ENCODE peak calls at places on chromosomes 7 and 10, in five cellular contexts. One of them, this sample, is unnamed. For H3K4me1, the result is how much of the 10 kb centered on the place peaks cover.

GRCh38 chr10:70913546-70914240 is 25.3 kb upstream of the PCBD1 start:
- DNase-seq in small intestine: no peak
- DNase-seq in Panc1: no peak
- DNase-seq in spleen: peak
- DNase-seq in left lung: peak
- DNase-seq in this sample: no peak

GRCh38 chr10:122814493-122814892 is 31.2 kb downstream of the CUZD1 start:
- DNase-seq in small intestine: no peak
- DNase-seq in Panc1: no peak
- DNase-seq in spleen: no peak
- DNase-seq in left lung: no peak
- DNase-seq in this sample: no peak

GRCh38 chr7:11203688-11204087 is 230.0 kb downstream of the PHF14 start:
- DNase-seq in small intestine: no peak
- DNase-seq in Panc1: no peak
- DNase-seq in spleen: no peak
- DNase-seq in left lung: no peak
- DNase-seq in this sample: no peak

GRCh38 chr7:130669051-130669700 is 628 bp upstream of the COPG2 start:
- DNase-seq in small intestine: no peak
- DNase-seq in Panc1: no peak
- DNase-seq in spleen: no peak
- DNase-seq in left lung: no peak
- DNase-seq in this sample: no peak

GRCh38 chr7:130649004-130649790 is 19.4 kb downstream of the COPG2 start:
- DNase-seq in small intestine: no peak
- DNase-seq in Panc1: no peak
- DNase-seq in spleen: no peak
- DNase-seq in left lung: no peak
- DNase-seq in this sample: no peak

GRCh38 chr10:62308101-62308500 is 39.5 kb upstream of the RTKN2 start:
- DNase-seq in small intestine: no peak
- DNase-seq in Panc1: no peak
- DNase-seq in spleen: no peak
- DNase-seq in left lung: no peak
- DNase-seq in this sample: no peak

GRCh38 chr7:51352174-51353145 is 35.9 kb upstream of the COBL start:
- DNase-seq in small intestine: no peak
- DNase-seq in Panc1: no peak
- DNase-seq in spleen: no peak
- DNase-seq in left lung: no peak
- DNase-seq in this sample: no peak

GRCh38 chr10:17640331-17640816 is 3.6 kb upstream of the STAM start:
- DNase-seq in small intestine: no peak
- DNase-seq in Panc1: no peak
- DNase-seq in spleen: no peak
- DNase-seq in left lung: no peak
- DNase-seq in this sample: no peak

GRCh38 chr7:27046854-27047549 is 48.8 kb downstream of the HOXA1 start:
- DNase-seq in small intestine: no peak
- DNase-seq in Panc1: peak
- DNase-seq in spleen: no peak
- DNase-seq in left lung: no peak
- DNase-seq in this sample: peak

GRCh38 chr10:119505131-119505551 is 37.4 kb downstream of the RGS10 start:
- DNase-seq in small intestine: no peak
- DNase-seq in Panc1: no peak
- DNase-seq in spleen: no peak
- DNase-seq in left lung: no peak
- DNase-seq in this sample: no peak
- H3K4me1 ChIP-seq in small intestine: under half
- H3K4me1 ChIP-seq in Panc1: under half
- H3K4me1 ChIP-seq in spleen: under half
- H3K4me1 ChIP-seq in left lung: under half
- H3K4me1 ChIP-seq in this sample: under half

GRCh38 chr10:80296942-80297341 is 7.5 kb upstream of the MAT1A start:
- DNase-seq in small intestine: no peak
- DNase-seq in Panc1: no peak
- DNase-seq in spleen: no peak
- DNase-seq in left lung: no peak
- DNase-seq in this sample: no peak
- H3K4me1 ChIP-seq in small intestine: under half
- H3K4me1 ChIP-seq in Panc1: under half
- H3K4me1 ChIP-seq in spleen: under half
- H3K4me1 ChIP-seq in left lung: under half
- H3K4me1 ChIP-seq in this sample: under half

GRCh38 chr10:45373783-45374450 is at the start of gene ALOX5:
- DNase-seq in small intestine: peak
- DNase-seq in Panc1: no peak
- DNase-seq in spleen: peak
- DNase-seq in left lung: peak
- DNase-seq in this sample: peak

GRCh38 chr10:45373003-45373782 is 823 bp upstream of the ALOX5 start:
- DNase-seq in small intestine: no peak
- DNase-seq in Panc1: no peak
- DNase-seq in spleen: peak
- DNase-seq in left lung: peak
- DNase-seq in this sample: no peak

GRCh38 chr10:45375716-45376231 is 1.8 kb downstream of the ALOX5 start:
- DNase-seq in small intestine: no peak
- DNase-seq in Panc1: no peak
- DNase-seq in spleen: peak
- DNase-seq in left lung: no peak
- DNase-seq in this sample: no peak

GRCh38 chr10:45375101-45375500 is 1.1 kb downstream of the ALOX5 start:
- DNase-seq in small intestine: no peak
- DNase-seq in Panc1: no peak
- DNase-seq in spleen: peak
- DNase-seq in left lung: no peak
- DNase-seq in this sample: no peak

DNA sequence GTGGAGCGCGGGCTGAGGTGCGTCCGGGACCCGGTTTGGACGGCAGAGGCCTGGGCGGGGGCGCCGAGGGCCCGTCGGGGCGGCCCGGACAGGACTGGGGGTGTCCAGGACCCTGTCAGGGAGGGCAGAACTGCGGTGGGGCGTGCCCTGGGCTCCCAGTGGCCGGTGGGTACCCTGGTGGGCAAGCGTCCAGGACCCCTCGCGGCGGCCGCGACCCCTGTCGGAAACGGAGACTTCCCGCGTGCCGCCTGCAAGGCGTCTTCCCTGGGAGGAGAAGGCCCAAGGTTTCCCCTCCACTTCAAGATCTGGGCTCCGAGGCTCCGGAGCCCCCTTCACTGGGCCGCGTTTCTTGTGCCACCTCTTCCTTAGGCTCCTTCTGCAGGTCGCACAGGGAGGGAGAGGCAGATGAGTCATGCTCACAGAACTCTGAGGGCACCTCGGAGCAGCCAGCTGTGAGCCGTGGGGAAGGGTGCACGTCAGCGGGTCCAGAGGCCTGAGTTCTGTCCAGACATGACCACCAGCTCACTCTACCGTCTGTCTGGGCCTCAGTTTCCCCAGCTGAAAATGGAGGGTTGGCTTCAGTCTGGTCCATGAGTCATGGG is 536 bp downstream of the ALOX5 start:
- DNase-seq in small intestine: peak
- DNase-seq in Panc1: no peak
- DNase-seq in spleen: peak
- DNase-seq in left lung: no peak
- DNase-seq in this sample: no peak
- H3K4me1 ChIP-seq in small intestine: under half
- H3K4me1 ChIP-seq in Panc1: under half
- H3K4me1 ChIP-seq in spleen: half or more
- H3K4me1 ChIP-seq in left lung: under half
- H3K4me1 ChIP-seq in this sample: under half

GRCh38 chr10:77417359-77417758 is 220.2 kb downstream of the KCNMA1 start:
- DNase-seq in small intestine: no peak
- DNase-seq in Panc1: no peak
- DNase-seq in spleen: no peak
- DNase-seq in left lung: no peak
- DNase-seq in this sample: no peak

GRCh38 chr10:77416327-77417135 is 221.1 kb downstream of the KCNMA1 start:
- DNase-seq in small intestine: no peak
- DNase-seq in Panc1: peak
- DNase-seq in spleen: no peak
- DNase-seq in left lung: no peak
- DNase-seq in this sample: peak

GRCh38 chr10:77417806-77418205 is 219.8 kb downstream of the KCNMA1 start:
- DNase-seq in small intestine: peak
- DNase-seq in Panc1: no peak
- DNase-seq in spleen: no peak
- DNase-seq in left lung: no peak
- DNase-seq in this sample: no peak

GRCh38 chr10:77419056-77419455 is 218.6 kb downstream of the KCNMA1 start:
- DNase-seq in small intestine: no peak
- DNase-seq in Panc1: no peak
- DNase-seq in spleen: no peak
- DNase-seq in left lung: no peak
- DNase-seq in this sample: no peak

GRCh38 chr10:77418211-77418640 is 219.4 kb downstream of the KCNMA1 start:
- DNase-seq in small intestine: no peak
- DNase-seq in Panc1: no peak
- DNase-seq in spleen: no peak
- DNase-seq in left lung: no peak
- DNase-seq in this sample: no peak
- H3K4me1 ChIP-seq in small intestine: under half
- H3K4me1 ChIP-seq in Panc1: under half
- H3K4me1 ChIP-seq in spleen: under half
- H3K4me1 ChIP-seq in left lung: under half
- H3K4me1 ChIP-seq in this sample: under half

GRCh38 chr10:74877899-74878298 is 51.5 kb downstream of the KAT6B start:
- DNase-seq in small intestine: no peak
- DNase-seq in Panc1: no peak
- DNase-seq in spleen: no peak
- DNase-seq in left lung: no peak
- DNase-seq in this sample: no peak
- H3K4me1 ChIP-seq in small intestine: under half
- H3K4me1 ChIP-seq in Panc1: under half
- H3K4me1 ChIP-seq in spleen: under half
- H3K4me1 ChIP-seq in left lung: under half
- H3K4me1 ChIP-seq in this sample: under half